ENCODE peak calls at places on chromosomes 3 and 15, in ten cellular contexts. Q, C, J, O, A, D, Z, P, Y and E are unnamed samples.

GRCh38 chr3:183370391-183370790 is 58.0 kb downstream of the MCF2L2 start:
- DNase-seq in O (no peak), A (no peak), C (no peak), Q (no peak), J (no peak), D (no peak), Y (no peak), Z (no peak), P (no peak), E (no peak)

GRCh38 chr15:78895411-78895810 is 22.7 kb downstream of the MORF4L1 start:
- DNase-seq in A (no peak), O (no peak), Z (no peak), D (no peak), C (no peak), Y (no peak), P (no peak), Q (no peak), J (no peak), E (no peak)

GRCh38 chr15:39478996-39479395 is 101.9 kb upstream of the THBS1 start:
- DNase-seq in Z (no peak), D (no peak), O (no peak), P (no peak), Q (no peak), J (no peak), A (no peak), Y (no peak), C (no peak), E (no peak)

GRCh38 chr3:59127071-59127470 is 77.2 kb upstream of the CFAP20DC start:
- DNase-seq in Q (no peak), A (no peak), J (no peak), P (no peak), Y (no peak), D (no peak), O (no peak), C (no peak), Z (no peak), E (no peak)

GRCh38 chr15:77032052-77032646 is 37.2 kb downstream of the PSTPIP1 start:
- DNase-seq in Q (peak), A (peak), D (no peak), C (peak), O (peak), Y (no peak), Z (no peak), P (peak), J (peak), E (peak)

GRCh38 chr3:86073799-86074198 is 917.1 kb downstream of the VGLL3 start:
- DNase-seq in J (no peak), Y (no peak), D (no peak), O (no peak), Z (no peak), P (no peak), A (no peak), Q (no peak), C (no peak), E (no peak)

GRCh38 chr15:34927726-34928125 is 41.8 kb downstream of the AQR start:
- DNase-seq in Y (no peak), Z (no peak), C (no peak), D (no peak), O (no peak), Q (no peak), J (no peak), P (no peak), A (no peak), E (no peak)

GRCh38 chr15:70142322-70143191 is 44.8 kb upstream of the TLE3 start:
- DNase-seq in Y (no peak), C (no peak), D (peak), P (no peak), Z (no peak), O (peak), Q (no peak), A (no peak), J (no peak), E (no peak)

GRCh38 chr3:170713648-170714047 is 127.8 kb upstream of the SLC7A14 start:
- DNase-seq in J (no peak), Q (no peak), Z (no peak), P (no peak), A (no peak), Y (no peak), O (no peak), D (no peak), C (no peak), E (no peak)

GRCh38 chr3:167012691-167013090 is 367.4 kb downstream of the ZBBX start:
- DNase-seq in O (no peak), A (no peak), Z (no peak), Y (no peak), D (no peak), J (no peak), Q (no peak), C (no peak), P (no peak), E (no peak)

GRCh38 chr15:31236184-31237041 is 90.2 kb upstream of the KLF13 start:
- DNase-seq in P (peak), J (no peak), Z (no peak), D (peak), O (peak), A (no peak), Y (peak), C (peak), Q (peak), E (peak)

GRCh38 chr3:155745795-155746550 is 1.1 kb upstream of the PLCH1 start:
- DNase-seq in Q (peak), J (peak), Y (no peak), D (peak), O (no peak), C (no peak), A (peak), Z (no peak), P (no peak), E (no peak)

GRCh38 chr15:82894971-82895520 is 57.5 kb downstream of the HOMER2 start:
- DNase-seq in J (peak), A (no peak), Y (no peak), Z (no peak), Q (no peak), D (peak), C (no peak), O (no peak), P (no peak), E (no peak)

DNA sequence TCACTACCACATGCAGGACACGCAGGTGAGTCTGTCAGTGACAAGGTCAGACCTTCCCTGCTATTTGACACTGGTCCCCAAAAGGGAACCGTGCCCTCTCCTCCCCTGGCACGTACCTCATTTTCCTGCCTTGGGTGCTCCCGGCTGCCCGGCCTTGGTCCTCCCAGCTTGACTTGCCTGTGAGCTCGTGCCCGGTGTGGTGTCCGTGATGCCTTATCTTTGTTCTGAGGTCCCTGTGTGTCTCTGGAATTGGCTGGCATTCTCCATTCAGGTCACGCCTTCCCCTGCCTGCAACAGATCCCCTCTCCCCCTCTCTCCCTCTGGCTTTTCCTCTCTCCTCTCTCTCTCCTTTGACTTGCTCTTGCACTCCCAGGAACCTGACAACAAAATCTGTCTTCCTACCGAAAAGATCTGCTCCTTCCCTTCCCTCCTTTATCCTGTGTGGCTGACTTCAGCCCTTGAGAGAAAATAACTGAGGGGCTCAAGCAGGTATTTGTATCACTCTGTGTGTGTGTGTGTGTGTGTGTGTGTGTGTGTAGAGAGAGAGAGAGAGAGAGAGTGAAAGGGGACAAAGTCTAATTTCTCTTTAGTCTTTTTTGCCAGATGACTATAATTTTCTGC is at the start of gene MASP1:
- DNase-seq in P (no peak), J (no peak), O (peak), Z (no peak), Q (no peak), Y (no peak), A (no peak), D (peak), C (no peak), E (peak)
- H3K4me3 ChIP-seq in P (peak), J (peak), O (peak), Z (peak), Q (peak), Y (peak), A (peak), D (no peak), C (peak), E (peak)

GRCh38 chr3:179604336-179605078 is at the start of the genes MRPL47 and NDUFB5:
- DNase-seq in P (peak), A (peak), O (peak), Q (peak), Y (peak), J (peak), C (peak), Z (peak), D (peak), E (peak)
- TF ChIP-seq POLR2A in P (peak), A (peak), O (peak), Q (peak), Y (peak), J (peak), C (peak), Z (peak), D (peak), E (peak)

DNA sequence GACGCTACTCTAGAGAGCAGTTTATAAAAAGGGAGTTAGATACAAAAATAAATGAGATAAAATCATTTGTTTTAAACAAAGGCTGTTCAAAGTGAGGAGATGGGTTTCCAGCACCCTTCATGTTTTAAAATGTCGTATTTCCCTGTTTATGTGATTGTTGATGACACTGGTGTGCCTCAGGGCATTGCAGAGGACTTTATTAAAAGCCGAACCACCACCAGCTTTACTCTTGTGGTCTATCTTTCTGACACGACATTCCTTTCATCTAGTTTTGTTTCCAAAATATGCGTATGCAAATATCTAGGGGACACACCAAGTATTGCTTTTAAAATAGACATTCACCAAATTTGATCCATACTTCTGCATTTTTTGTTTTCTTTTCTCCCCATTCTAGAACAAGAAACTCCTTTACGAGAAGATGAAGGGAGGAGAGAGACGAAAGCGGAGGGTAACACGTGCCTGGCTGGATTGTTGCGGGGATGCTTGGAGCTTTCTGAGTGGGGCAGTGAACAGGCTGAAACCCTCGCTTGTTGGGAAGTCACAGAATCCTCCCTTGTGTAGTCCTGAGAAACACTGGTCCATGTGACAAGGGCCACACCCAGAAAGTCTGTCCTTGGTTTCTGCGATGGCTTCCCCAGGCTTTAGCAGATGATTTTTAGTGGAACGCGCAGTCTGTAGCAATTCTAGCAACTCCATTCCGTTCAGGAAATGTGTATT is 26.3 kb upstream of the GREM1 start:
- DNase-seq in A (no peak), D (no peak), Y (no peak), P (no peak), C (no peak), Z (no peak), Q (no peak), J (no peak), O (no peak), E (no peak)
- H3K27ac ChIP-seq in A (no peak), D (no peak), Y (no peak), P (no peak), C (no peak), Z (no peak), Q (no peak), J (no peak), O (no peak), E (no peak)

DNA sequence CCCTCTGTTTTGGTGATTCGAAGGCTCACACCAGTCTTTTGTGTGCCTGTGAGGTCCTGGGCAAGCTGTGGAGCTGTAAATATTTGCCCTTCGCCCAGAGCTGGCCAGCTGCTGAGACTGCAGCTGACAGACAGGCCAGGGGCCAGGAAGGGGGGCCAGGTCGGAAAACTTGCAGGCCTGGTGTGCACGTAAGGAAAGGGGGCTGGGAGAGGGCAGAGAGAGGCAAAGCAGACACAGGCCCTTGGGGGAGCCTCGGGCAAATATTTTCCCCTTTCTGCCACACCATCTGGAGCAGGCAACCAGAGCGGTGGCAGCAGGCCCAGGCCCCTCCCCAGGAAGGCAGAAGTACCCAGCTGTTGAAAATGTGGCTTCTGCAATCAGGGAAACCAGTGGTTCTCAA is 2.6 kb downstream of the PDZRN3 start:
- DNase-seq in J (no peak), Q (peak), O (peak), D (no peak), P (peak), C (no peak), Y (no peak), A (peak), Z (no peak), E (peak)
- H3K4me3 ChIP-seq in J (no peak), Q (peak), O (peak), D (no peak), P (peak), C (peak), Y (peak), A (peak), Z (peak), E (no peak)

DNA sequence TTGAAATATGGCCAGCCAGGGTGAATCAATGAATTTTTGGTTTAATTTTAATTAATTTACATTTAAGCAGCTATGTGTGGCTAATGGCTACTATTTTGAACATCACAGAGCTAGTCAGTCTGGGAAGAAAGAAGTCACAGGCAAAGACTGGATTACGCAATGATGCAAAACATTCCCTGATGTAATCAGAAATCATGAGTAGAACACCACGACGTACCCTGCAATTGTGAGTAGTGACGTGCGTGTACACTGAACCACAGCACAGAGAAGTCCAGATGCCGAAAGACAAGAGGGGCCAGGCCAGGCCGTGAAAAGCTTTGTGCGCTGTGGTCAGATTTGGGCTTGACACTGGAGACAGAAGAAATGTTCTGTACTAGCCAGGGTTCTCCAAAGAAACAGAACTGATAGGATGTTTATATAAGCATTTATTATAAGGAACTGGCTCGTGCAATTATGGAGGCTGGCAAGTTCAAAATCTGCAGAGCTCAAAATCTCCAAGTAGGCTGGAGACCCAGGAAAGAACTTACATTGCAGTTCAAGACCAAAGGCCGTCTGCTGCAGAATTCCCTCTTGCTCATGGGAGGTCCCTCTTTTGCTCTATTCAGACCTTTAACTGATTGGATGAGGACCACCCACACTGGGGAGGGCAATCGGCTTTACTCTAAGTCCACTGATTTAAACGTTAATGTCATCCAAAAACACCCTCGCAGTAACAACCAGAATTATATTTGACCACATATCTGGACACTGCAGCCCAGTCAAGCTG is 44.6 kb downstream of the SH3BP5 start:
- DNase-seq in Q (peak), A (no peak), O (peak), D (no peak), Z (peak), P (peak), J (no peak), Y (peak), C (peak), E (peak)
- TF ChIP-seq POLR2A in Q (no peak), A (no peak), O (peak), D (no peak), Z (no peak), P (no peak), J (no peak), Y (no peak), C (peak), E (no peak)

GRCh38 chr3:6861331-6861988 is 545 bp downstream of the GRM7 start:
- DNase-seq in Y (no peak), O (no peak), Q (no peak), D (no peak), C (no peak), Z (no peak), A (no peak), J (peak), P (no peak), E (no peak)

GRCh38 chr3:6860911-6861330 is at the start of gene GRM7:
- DNase-seq in Z (no peak), Y (no peak), O (no peak), J (peak), D (no peak), P (no peak), A (no peak), C (no peak), Q (no peak), E (no peak)

GRCh38 chr3:6857510-6857909 is 3.4 kb upstream of the GRM7 start:
- DNase-seq in J (no peak), Y (no peak), D (no peak), A (no peak), C (no peak), O (no peak), Q (no peak), P (no peak), Z (no peak), E (no peak)

GRCh38 chr3:6861989-6862879 is 1.3 kb downstream of the GRM7 start:
- DNase-seq in Y (no peak), P (no peak), C (no peak), O (no peak), Z (no peak), J (peak), A (no peak), D (no peak), Q (no peak), E (no peak)

DNA sequence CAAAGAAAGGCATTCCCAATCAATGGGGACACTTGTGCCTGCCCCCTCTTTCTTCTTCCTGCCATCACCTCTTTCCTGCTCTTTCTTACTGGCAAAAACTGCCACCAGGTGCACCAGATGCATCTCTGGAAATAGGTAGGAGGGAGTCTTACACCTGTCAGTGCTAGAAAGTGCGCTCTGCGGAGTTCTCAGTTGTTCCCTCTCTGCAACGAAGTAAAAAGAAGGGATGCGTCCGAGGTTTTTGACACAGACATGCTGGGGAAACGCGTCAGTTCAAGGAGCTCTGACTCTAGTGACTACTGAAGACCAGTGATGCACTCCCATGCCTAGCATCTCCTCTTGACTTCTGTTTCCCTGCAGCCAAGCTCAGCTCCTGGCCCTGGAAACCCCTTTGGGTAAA is 766 bp upstream of the GRM7 start:
- DNase-seq in Y (no peak), C (no peak), P (no peak), J (peak), Q (no peak), O (no peak), D (no peak), A (no peak), Z (no peak), E (no peak)
- H3K27ac ChIP-seq in Y (no peak), C (no peak), P (no peak), J (no peak), Q (no peak), O (no peak), D (no peak), A (no peak), Z (no peak), E (no peak)

DNA sequence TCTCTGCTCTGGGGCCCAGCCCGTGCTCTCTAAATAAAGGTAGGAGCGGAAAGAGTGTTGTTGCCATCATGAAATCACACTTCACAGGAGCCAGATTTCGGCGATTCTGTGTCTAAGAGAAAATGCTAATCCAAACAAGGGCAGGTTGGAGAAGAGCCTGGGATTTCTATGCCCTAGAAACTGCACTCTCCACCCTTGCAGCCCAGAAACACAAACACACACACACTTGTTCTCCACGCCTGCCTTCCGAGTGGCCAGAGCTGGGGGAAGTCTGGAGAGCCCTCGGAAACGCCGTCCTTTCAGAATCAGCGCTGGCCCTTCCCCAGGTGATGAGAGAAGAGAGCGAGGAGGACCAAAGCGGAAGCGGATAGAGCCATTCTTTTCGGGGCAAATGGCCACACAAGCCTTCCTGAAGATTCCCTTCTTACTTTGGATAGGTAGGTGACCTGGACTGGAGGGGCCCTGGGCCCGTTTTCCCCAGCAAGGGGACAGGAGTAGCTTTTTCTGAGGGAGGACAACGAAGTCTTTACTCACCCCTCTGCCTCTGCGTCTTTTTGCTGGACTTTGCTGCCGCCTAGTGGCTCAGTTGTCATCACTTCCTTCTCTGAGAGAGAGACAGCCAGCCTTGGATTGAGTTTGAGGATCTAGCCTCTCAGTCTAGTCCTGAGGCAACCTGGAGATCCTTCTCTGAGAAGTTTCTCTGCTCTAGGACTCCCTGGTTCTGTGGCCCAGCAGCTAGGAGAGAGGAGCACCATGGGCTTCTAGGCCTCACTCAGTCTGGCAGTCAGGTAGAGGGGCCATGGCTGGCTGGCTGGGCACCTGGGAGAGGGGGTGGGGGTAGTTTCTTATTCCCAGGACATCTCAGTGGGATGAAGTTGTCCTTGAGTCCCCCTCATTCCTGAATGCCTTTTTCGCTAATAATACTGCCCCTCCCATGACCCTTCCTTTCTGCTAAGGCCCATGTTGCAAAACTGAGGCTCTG is 37.7 kb downstream of the SENP8 start:
- DNase-seq in C (peak), P (peak), O (peak), Z (no peak), A (peak), Y (peak), D (peak), Q (peak), J (peak), E (peak)
- H3K4me3 ChIP-seq in C (peak), P (peak), O (peak), Z (peak), A (peak), Y (peak), D (no peak), Q (peak), J (no peak), E (no peak)

GRCh38 chr3:13013994-13014754 is 59.1 kb downstream of the IQSEC1 start:
- DNase-seq in J (no peak), A (peak), Z (no peak), Q (no peak), C (no peak), O (no peak), D (no peak), P (peak), Y (no peak), E (no peak)
- TF ChIP-seq POLR2A in J (no peak), A (no peak), Z (no peak), Q (no peak), C (no peak), O (no peak), D (no peak), P (no peak), Y (no peak), E (no peak)

GRCh38 chr15:98035577-98036010 is 75.1 kb downstream of the ARRDC4 start:
- DNase-seq in Q (no peak), A (no peak), J (no peak), Z (no peak), P (no peak), O (no peak), C (no peak), Y (peak), D (no peak), E (no peak)
- H3K27ac ChIP-seq in Q (no peak), A (no peak), J (no peak), Z (peak), P (no peak), O (no peak), C (no peak), Y (no peak), D (no peak), E (no peak)